ENCODE peak calls at places on chromosomes 2 and 18, in six cellular contexts. U is KG1, D is GM10248, I is hippocampal formation, F is M059J, C is T1000. H is an unnamed sample.

GRCh38 chr2:17413031-17413430 is 105.2 kb downstream of the RAD51AP2 start:
- DNase-seq in U (no peak), D (no peak), I (no peak), F (no peak), C (no peak), H (no peak)

GRCh38 chr2:9778471-9779402 is 64.5 kb upstream of the TAF1B start:
- DNase-seq in U (no peak), D (no peak), I (no peak), F (no peak), C (no peak), H (no peak)

GRCh38 chr2:27954261-27954673 is 63.7 kb downstream of the BABAM2 start:
- DNase-seq in U (no peak), D (no peak), I (no peak), F (peak), C (no peak), H (no peak)

GRCh38 chr2:45823723-45824206 is 172.3 kb downstream of the PRKCE start:
- DNase-seq in U (no peak), D (no peak), I (peak), F (peak), C (no peak), H (no peak)

GRCh38 chr2:241808701-241809382 is at the start of gene NEU4:
- DNase-seq in U (no peak), D (no peak), I (no peak), F (no peak), C (no peak), H (peak)

GRCh38 chr2:191703079-191703725 is 25.3 kb downstream of the NABP1 start:
- DNase-seq in U (no peak), D (no peak), I (no peak), F (no peak), C (no peak), H (no peak)

GRCh38 chr2:200405599-200406298 is 99.3 kb downstream of the SPATS2L start:
- DNase-seq in U (no peak), D (no peak), I (no peak), F (peak), C (peak), H (peak)

GRCh38 chr18:23969664-23970063 is 44.9 kb upstream of the TTC39C start:
- DNase-seq in U (no peak), D (no peak), I (no peak), F (no peak), C (no peak), H (no peak)

GRCh38 chr2:168961450-168962229 is 60.5 kb downstream of the G6PC2 start:
- DNase-seq in U (peak), D (peak), I (no peak), F (peak), C (no peak), H (no peak)

GRCh38 chr2:239625106-239625845 is 224.5 kb upstream of the HDAC4 start:
- DNase-seq in U (no peak), D (no peak), I (no peak), F (no peak), C (no peak), H (no peak)

GRCh38 chr18:10072659-10073309 is 159.0 kb downstream of the VAPA start:
- DNase-seq in U (no peak), D (no peak), I (no peak), F (peak), C (peak), H (no peak)

GRCh38 chr2:54471221-54471711 is 15.1 kb downstream of the SPTBN1 start:
- DNase-seq in U (no peak), D (peak), I (no peak), F (peak), C (no peak), H (peak)

GRCh38 chr2:131085646-131086045 is 7.6 kb downstream of the FAM168B start:
- DNase-seq in U (no peak), D (no peak), I (no peak), F (peak), C (no peak), H (no peak)

GRCh38 chr2:237122214-237122666 is 36.6 kb downstream of the COPS8 start:
- DNase-seq in U (no peak), D (peak), I (no peak), F (peak), C (peak), H (peak)

GRCh38 chr2:127423880-127424279 is 5.7 kb downstream of the PROC start:
- DNase-seq in U (no peak), D (no peak), I (no peak), F (peak), C (no peak), H (no peak)

GRCh38 chr2:26521054-26521912 is 43.4 kb upstream of the OTOF start:
- DNase-seq in U (no peak), D (peak), I (no peak), F (peak), C (no peak), H (no peak)

GRCh38 chr2:237438082-237438925 is 24.3 kb upstream of the COL6A3 start:
- DNase-seq in U (no peak), D (no peak), I (no peak), F (peak), C (no peak), H (no peak)

GRCh38 chr2:71461304-71461671 is 7.9 kb downstream of the DYSF start:
- DNase-seq in U (no peak), D (no peak), I (no peak), F (no peak), C (no peak), H (peak)

GRCh38 chr2:242060212-242060835 is 190.8 kb downstream of the RTP5 start:
- DNase-seq in U (no peak), D (no peak), I (no peak), F (peak), C (no peak), H (no peak)

GRCh38 chr2:6054394-6054732 is 362.2 kb downstream of the SOX11 start:
- DNase-seq in U (no peak), D (no peak), I (no peak), F (no peak), C (no peak), H (no peak)

GRCh38 chr2:85994421-85994777 is 105.6 kb upstream of the ST3GAL5 start:
- DNase-seq in U (no peak), D (no peak), I (no peak), F (no peak), C (no peak), H (peak)

GRCh38 chr2:166148811-166149400 is 21.1 kb upstream of the SCN1A start:
- DNase-seq in U (no peak), D (no peak), I (no peak), F (no peak), C (no peak), H (no peak)

GRCh38 chr2:97985998-97986397 is 9.8 kb downstream of the TMEM131 start:
- DNase-seq in U (no peak), D (no peak), I (no peak), F (no peak), C (no peak), H (no peak)

GRCh38 chr2:239240480-239240881 is 160.3 kb downstream of the HDAC4 start:
- DNase-seq in U (no peak), D (no peak), I (peak), F (no peak), C (no peak), H (no peak)

GRCh38 chr18:79496978-79497637 is 101.4 kb downstream of the NFATC1 start:
- DNase-seq in U (no peak), D (no peak), I (peak), F (no peak), C (peak), H (peak)